ENCODE peak calls at places on chromosome 4, in five cellular contexts. C, L, O, I and G are unnamed samples.

GRCh38 chr4:104015680-104016079 is 295.9 kb upstream of the TACR3 start:
- DNase-seq in C (no peak), L (no peak), O (no peak), I (peak), G (peak)

GRCh38 chr4:149045731-149046130 is 603.5 kb upstream of the NR3C2 start:
- DNase-seq in C (no peak), L (no peak), O (no peak), I (no peak), G (no peak)

GRCh38 chr4:98929341-98930267 is 671 bp upstream of the EIF4E start:
- DNase-seq in C (peak), L (peak), O (peak), I (peak), G (peak)

GRCh38 chr4:177380730-177381287 is 61.4 kb downstream of the AGA start:
- DNase-seq in C (no peak), L (no peak), O (no peak), I (peak), G (peak)

GRCh38 chr4:146442801-146443200 is 78.9 kb downstream of the SLC10A7 start:
- DNase-seq in C (peak), L (no peak), O (no peak), I (no peak), G (no peak)

GRCh38 chr4:42398448-42399355 is 1.4 kb downstream of the SHISA3 start:
- DNase-seq in C (no peak), L (no peak), O (no peak), I (no peak), G (no peak)

GRCh38 chr4:40722576-40723161 is 27.1 kb upstream of the NSUN7 start:
- DNase-seq in C (no peak), L (peak), O (no peak), I (no peak), G (no peak)

GRCh38 chr4:103424853-103425252 is 226.7 kb upstream of the CENPE start:
- DNase-seq in C (no peak), L (no peak), O (no peak), I (no peak), G (no peak)

GRCh38 chr4:159070742-159071141 is 32.1 kb upstream of the RAPGEF2 start:
- DNase-seq in C (peak), L (no peak), O (no peak), I (no peak), G (no peak)

GRCh38 chr4:156773648-156774357 is 197.8 kb downstream of the PDGFC start:
- DNase-seq in C (peak), L (no peak), O (no peak), I (no peak), G (no peak)

GRCh38 chr4:7183780-7184460 is 8.4 kb upstream of the SORCS2 start:
- DNase-seq in C (no peak), L (no peak), O (peak), I (no peak), G (no peak)

GRCh38 chr4:7183161-7183560 is 9.2 kb upstream of the SORCS2 start:
- DNase-seq in C (no peak), L (no peak), O (peak), I (no peak), G (no peak)

GRCh38 chr4:7173821-7174220 is 18.5 kb upstream of the SORCS2 start:
- DNase-seq in C (no peak), L (no peak), O (peak), I (no peak), G (no peak)

GRCh38 chr4:7179158-7179557 is 13.2 kb upstream of the SORCS2 start:
- DNase-seq in C (no peak), L (no peak), O (no peak), I (no peak), G (no peak)
- TF ChIP-seq POLR2A in C (no peak), L (no peak), O (no peak), I (no peak), G (no peak)

GRCh38 chr4:1200425-1201035 is 28.1 kb upstream of the SPON2 start:
- DNase-seq in C (peak), L (peak), O (peak), I (peak), G (peak)

GRCh38 chr4:1204286-1204827 is 32.0 kb upstream of the SPON2 start:
- DNase-seq in C (no peak), L (peak), O (no peak), I (peak), G (peak)

GRCh38 chr4:1204828-1205591 is 32.6 kb upstream of the SPON2 start:
- DNase-seq in C (no peak), L (peak), O (peak), I (peak), G (no peak)

GRCh38 chr4:1201851-1202525 is 29.6 kb upstream of the SPON2 start:
- DNase-seq in C (peak), L (peak), O (peak), I (peak), G (peak)

DNA sequence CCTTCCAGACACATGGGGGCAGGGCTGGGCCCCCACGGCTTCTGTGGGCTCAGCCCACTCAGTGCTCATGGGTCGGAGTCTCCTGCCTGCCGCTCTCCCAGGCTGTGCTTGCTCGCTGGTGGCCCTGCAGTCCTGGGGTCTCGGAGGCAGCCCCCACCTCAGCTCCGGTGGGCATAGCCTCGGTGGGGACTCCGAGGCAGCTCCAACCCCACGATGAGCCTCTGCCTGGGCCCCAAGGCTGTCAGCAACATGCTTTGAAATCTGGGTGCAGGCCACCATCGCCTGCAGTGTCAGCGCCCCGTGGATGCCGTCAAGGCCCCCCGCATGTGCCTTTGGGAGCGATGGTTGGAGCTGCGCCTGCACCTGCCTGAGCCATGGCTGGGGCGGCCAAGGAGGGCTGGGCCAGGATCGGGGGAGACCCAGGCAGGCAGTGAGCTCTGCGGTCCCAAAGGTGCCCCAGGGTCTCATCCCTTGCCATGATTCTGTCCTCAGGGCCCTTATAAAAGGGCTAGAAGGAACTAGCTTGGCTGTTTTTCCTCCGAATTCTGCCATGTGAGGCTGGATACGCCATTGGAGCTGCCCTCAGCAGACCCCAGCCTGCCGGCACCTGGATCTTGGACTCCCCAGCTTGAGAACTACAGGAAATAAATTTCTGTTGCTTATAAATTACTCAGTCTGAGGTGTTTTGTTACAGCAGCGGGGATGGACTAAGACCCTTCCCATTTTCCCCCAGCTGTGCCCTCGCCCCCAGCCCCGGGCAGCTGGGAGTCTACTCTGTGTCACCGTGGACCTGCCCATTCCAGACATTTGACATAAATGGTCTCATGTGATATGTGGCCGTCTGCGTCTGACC is 30.4 kb upstream of the SPON2 start:
- DNase-seq in C (no peak), L (peak), O (peak), I (no peak), G (peak)
- H3K4me3 ChIP-seq in C (no peak), L (no peak), O (no peak), I (no peak), G (no peak)

GRCh38 chr4:2936773-2937145 is 26.4 kb downstream of the NOP14 start:
- DNase-seq in C (peak), L (no peak), O (peak), I (peak), G (peak)

GRCh38 chr4:2934077-2934812 is 29.0 kb downstream of the NOP14 start:
- DNase-seq in C (peak), L (peak), O (peak), I (peak), G (peak)

GRCh38 chr4:2935762-2936743 is 27.2 kb downstream of the NOP14 start:
- DNase-seq in C (no peak), L (no peak), O (peak), I (peak), G (peak)

GRCh38 chr4:2933566-2934076 is 29.6 kb downstream of the NOP14 start:
- DNase-seq in C (no peak), L (no peak), O (peak), I (no peak), G (no peak)

DNA sequence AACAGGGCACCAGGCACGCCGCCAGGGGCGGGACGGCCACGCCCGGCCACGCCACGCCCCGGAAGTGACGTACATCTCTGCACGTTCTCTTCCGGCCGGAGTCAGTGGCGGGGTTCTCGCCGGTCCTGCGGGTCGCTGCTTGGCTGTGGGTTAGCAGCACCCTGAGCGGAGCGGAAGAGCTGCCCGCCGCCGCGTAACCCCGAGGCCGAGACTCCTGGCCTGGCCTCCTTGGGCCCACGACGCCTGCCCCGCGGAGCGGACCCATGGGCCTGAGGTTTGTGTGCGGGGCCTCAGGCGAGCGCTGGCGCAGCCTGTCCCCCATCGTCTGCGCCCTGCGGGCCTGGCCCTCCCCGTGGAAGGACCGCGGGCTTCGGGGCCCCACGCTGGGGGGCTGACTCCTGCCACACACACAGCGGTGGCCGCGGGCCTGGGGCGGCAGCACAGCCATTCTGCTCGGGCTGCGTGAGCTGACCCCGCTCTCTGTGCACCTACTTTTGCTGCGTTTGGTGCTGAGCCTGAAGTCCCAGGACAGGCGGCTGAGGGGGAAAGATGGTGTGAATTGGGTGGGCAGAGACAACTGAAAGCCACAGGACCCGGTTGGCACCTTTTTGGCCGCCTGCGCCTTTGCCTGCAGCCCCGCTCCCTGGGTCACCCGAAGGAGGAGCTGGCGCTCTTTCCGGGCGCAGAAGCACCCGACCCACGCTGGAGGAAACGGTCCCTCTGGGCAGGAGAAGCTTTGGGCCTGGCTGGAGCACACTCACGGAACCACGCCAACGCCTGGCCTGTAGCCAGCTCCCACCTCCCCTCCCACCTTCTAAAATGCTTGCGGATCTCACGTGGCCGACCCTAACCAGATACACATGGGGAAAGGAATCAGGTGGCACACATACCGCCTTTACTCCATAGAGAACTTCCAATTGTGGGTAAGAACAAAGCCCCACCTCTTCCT is 28.1 kb downstream of the NOP14 start:
- DNase-seq in C (peak), L (peak), O (peak), I (peak), G (peak)
- TF ChIP-seq CTCF in C (no peak), L (no peak), O (no peak), I (no peak), G (no peak)

GRCh38 chr4:105710012-105710600 is 1.5 kb downstream of the GSTCD start:
- DNase-seq in C (no peak), L (no peak), O (no peak), I (no peak), G (no peak)

GRCh38 chr4:105709081-105709450 is 482 bp downstream of the GSTCD start:
- DNase-seq in C (no peak), L (no peak), O (no peak), I (peak), G (peak)

GRCh38 chr4:105707783-105708182 is 706 bp downstream of the INTS12 start:
- DNase-seq in C (no peak), L (no peak), O (no peak), I (no peak), G (no peak)

GRCh38 chr4:105710678-105711077 is 2.1 kb downstream of the GSTCD start:
- DNase-seq in C (no peak), L (no peak), O (no peak), I (no peak), G (no peak)

GRCh38 chr4:105708376-105709080 is at the start of the genes GSTCD and INTS12:
- DNase-seq in C (peak), L (peak), O (peak), I (peak), G (peak)
- TF ChIP-seq POLR2A in C (peak), L (peak), O (peak), I (no peak), G (peak)

DNA sequence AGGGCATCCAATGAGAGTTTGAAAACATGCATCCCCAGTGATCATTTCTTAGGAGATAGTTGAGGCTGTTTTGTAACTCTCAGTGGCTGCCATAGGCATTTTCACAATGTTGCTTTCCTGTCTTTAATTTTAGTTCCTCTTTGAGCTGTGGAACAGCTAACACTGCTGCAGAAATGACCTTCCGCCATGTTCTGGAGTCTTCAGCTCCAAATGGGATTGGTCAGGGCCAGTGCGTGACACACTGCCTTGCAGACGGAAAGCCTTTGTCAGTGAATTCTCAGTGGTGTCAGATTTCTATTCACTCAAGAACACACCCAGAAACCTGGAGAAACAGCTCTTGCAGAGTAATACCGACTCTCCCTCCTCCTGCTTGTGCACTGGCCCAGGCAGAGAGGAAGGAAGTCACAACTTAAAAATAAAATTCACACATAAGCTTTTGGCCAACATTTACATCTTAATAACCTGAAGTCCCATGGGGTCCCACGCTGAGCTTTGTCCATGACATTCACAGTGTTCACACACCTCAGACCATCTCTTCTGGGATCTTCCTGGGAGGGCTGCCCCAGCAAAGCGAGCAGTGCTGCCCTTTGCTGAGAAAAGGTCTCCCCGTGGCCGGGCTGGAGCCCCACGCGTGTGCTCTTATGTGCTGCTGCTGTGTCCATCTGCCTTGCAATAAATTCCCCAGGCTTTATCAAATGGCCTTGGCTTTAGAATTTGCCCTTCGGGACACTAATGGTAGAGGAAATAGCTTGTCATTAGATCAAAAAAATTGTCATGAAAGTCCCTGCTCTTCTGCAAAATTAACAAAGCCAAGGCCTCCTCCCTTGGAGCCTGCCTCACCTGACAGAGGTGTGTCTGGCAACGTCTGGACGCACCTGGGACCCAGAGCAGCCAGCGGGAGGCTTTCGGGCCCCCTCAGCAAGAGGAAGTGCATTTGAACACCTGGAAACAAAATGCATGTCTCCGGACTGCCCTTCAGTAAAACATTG is 126.8 kb downstream of the IRF2 start:
- DNase-seq in C (peak), L (peak), O (no peak), I (peak), G (peak)
- H3K4me3 ChIP-seq in C (no peak), L (no peak), O (no peak), I (no peak), G (peak)

GRCh38 chr4:26161030-26161824 is 159.6 kb upstream of the RBPJ start:
- DNase-seq in C (no peak), L (no peak), O (no peak), I (no peak), G (peak)
- TF ChIP-seq CTCF in C (peak), L (no peak), O (no peak), I (no peak), G (peak)